ENCODE peak calls at places on chromosome X, in five cellular contexts. L, B, N, H and G are unnamed samples.

GRCh38 chrX:17376381-17377046 is 1.5 kb downstream of the NHS start:
- DNase-seq in L (no peak), B (no peak), N (no peak), H (peak; percentile 46), G (no peak)

GRCh38 chrX:18377802-18378201 is 23.3 kb upstream of the SCML2 start:
- DNase-seq in L (peak; percentile 11), B (peak; percentile 24), N (peak; percentile 46), H (peak; percentile 45), G (no peak)

GRCh38 chrX:54386314-54386713 is 28.5 kb upstream of the WNK3 start:
- DNase-seq in L (no peak), B (no peak), N (no peak), H (no peak), G (no peak)

GRCh38 chrX:116318672-116319071 is 117.7 kb upstream of the SLC6A14 start:
- DNase-seq in L (no peak), B (no peak), N (no peak), H (no peak), G (no peak)

GRCh38 chrX:73266766-73267165 is 52.1 kb upstream of the NAP1L2 start:
- DNase-seq in L (no peak), B (no peak), N (no peak), H (no peak), G (no peak)

GRCh38 chrX:129663171-129663570 is 8.4 kb upstream of the APLN start:
- DNase-seq in L (no peak), B (no peak), N (no peak), H (no peak), G (no peak)

GRCh38 chrX:69285881-69286545 is 120.8 kb upstream of the PJA1 start:
- DNase-seq in L (no peak), B (peak; percentile 81), N (peak; percentile 87), H (peak; percentile 81), G (no peak)

GRCh38 chrX:9917861-9918260 is 49.3 kb upstream of the CLDN34 start:
- DNase-seq in L (no peak), B (no peak), N (no peak), H (no peak), G (no peak)

GRCh38 chrX:34764842-34765241 is 107.8 kb upstream of the TMEM47 start:
- DNase-seq in L (no peak), B (no peak), N (no peak), H (no peak), G (no peak)

GRCh38 chrX:31508338-31508737 is 436.5 kb upstream of the FTHL17 start:
- DNase-seq in L (peak; percentile 8), B (no peak), N (peak; percentile 26), H (no peak), G (no peak)

GRCh38 chrX:9759340-9759739 is 6.3 kb downstream of the GPR143 start:
- DNase-seq in L (no peak), B (no peak), N (no peak), H (no peak), G (no peak)

GRCh38 chrX:68684919-68685304 is 37.4 kb downstream of the STARD8 start:
- DNase-seq in L (no peak), B (no peak), N (no peak), H (no peak), G (no peak)

GRCh38 chrX:79524642-79525041 is 157.5 kb upstream of the ITM2A start:
- DNase-seq in L (no peak), B (no peak), N (no peak), H (no peak), G (no peak)

GRCh38 chrX:7270018-7270417 is 122.1 kb upstream of the PUDP start:
- DNase-seq in L (no peak), B (no peak), N (no peak), H (no peak), G (no peak)

GRCh38 chrX:72107841-72108590 is 23.7 kb downstream of the RTL5 start:
- DNase-seq in L (no peak), B (no peak), N (no peak), H (no peak), G (no peak)

GRCh38 chrX:11193035-11193469 is 81.9 kb downstream of the HCCS start:
- DNase-seq in L (no peak), B (no peak), N (no peak), H (no peak), G (no peak)

GRCh38 chrX:69028006-69028760 is 137.1 kb downstream of the PJA1 start:
- DNase-seq in L (no peak), B (no peak), N (no peak), H (peak; percentile 7), G (peak; percentile 32)

GRCh38 chrX:9858080-9858479 is 71.9 kb downstream of the SHROOM2 start:
- DNase-seq in L (no peak), B (no peak), N (no peak), H (no peak), G (no peak)

GRCh38 chrX:133307637-133308485 is 89.7 kb upstream of the TFDP3 start:
- DNase-seq in L (no peak), B (no peak), N (no peak), H (no peak), G (no peak)

GRCh38 chrX:17098516-17099247 is 152.2 kb downstream of the REPS2 start:
- DNase-seq in L (no peak), B (no peak), N (no peak), H (no peak), G (peak; percentile 24)

DNA sequence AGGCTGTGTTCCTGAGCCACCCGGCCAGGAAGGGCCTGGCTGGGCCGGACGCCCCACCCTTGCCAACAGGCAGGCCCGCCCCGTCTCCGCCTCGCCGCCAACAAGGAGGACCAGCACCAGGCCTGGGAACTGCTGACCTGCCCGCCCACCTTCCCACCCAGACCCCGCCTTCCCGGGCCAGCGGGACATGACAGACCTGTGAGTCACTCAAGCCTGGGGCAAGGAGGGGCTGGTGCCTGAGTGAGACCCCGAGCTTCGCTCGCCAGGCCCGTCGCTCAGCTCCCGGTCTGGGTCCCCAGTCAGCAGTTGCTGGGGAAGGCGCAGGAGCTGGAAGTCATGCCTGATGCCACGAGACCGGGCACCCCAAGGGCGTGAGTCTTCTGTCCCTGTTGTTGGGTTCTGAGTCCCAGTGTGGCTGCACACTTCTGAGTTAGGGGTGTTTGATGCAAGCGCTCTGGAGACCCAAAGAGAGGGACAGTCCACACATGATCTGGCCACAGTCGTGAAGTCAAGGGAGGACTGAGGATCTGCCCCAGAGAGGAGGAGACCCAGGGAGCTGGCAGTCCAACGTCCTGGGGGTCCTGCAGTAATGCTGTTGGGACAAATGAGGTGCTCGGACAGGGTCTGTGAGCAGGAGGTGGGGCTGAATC is at the start of gene DNASE1L1:
- DNase-seq in L (peak; percentile 83), B (peak; percentile 80), N (no peak), H (peak; percentile 87), G (no peak)
- TF ChIP-seq TAF1 in L (peak; percentile 46), B (no peak), N (no peak), H (no peak), G (no peak)

GRCh38 chrX:118534716-118535493 is 39.3 kb downstream of the DOCK11 start:
- DNase-seq in L (no peak), B (no peak), N (no peak), H (no peak), G (no peak)

GRCh38 chrX:118540342-118540741 is 44.7 kb downstream of the DOCK11 start:
- DNase-seq in L (no peak), B (no peak), N (no peak), H (no peak), G (no peak)

GRCh38 chrX:118541482-118541881 is 45.9 kb downstream of the DOCK11 start:
- DNase-seq in L (no peak), B (no peak), N (no peak), H (no peak), G (no peak)

GRCh38 chrX:118536204-118536603 is 40.6 kb downstream of the DOCK11 start:
- DNase-seq in L (no peak), B (no peak), N (no peak), H (no peak), G (peak; percentile 31)

DNA sequence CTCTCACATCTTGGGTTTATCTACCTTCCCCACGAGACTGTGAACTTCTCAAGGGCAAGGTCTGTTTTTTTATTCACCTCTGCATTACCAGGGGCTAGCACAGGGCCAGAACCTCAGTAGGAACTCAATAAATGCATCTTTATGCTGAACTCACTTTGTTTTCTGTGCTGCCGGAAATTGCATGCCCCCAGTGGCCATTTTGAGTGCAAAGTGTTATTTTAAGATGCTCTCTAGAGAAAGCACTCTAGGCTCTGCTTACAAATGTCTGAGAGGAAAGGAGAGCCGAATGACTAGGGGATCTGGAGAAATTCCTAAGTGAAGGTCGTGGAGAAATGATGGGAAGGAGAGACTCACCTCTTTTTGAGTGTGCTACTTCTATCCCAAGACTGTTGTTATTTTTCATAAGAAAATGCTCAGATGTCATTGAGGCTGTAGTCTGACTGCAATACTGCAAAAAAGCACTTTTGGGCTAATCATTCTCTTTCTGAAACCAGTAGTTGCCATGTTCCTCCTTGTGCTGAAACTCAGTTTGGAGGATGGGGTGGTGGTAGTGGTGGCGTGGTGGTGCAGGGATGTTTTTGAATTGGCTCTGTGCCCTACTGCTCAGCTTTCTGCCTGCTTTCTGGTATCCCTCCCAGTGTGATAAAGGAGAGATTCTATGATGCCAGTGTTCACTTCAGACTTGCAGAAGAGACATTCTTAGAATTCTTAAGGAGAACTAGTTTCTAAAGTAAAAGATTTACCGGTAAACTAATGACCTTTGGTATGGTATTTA is 41.3 kb downstream of the DOCK11 start:
- DNase-seq in L (no peak), B (peak; percentile 21), N (peak; percentile 18), H (no peak), G (peak; percentile 33)
- H3K4me3 ChIP-seq in L (no peak overlapping the region), B (no peak overlapping the region), N (peak overlapping the region; percentile 16), H (no peak overlapping the region), G (peak overlapping the region; percentile 31)

DNA sequence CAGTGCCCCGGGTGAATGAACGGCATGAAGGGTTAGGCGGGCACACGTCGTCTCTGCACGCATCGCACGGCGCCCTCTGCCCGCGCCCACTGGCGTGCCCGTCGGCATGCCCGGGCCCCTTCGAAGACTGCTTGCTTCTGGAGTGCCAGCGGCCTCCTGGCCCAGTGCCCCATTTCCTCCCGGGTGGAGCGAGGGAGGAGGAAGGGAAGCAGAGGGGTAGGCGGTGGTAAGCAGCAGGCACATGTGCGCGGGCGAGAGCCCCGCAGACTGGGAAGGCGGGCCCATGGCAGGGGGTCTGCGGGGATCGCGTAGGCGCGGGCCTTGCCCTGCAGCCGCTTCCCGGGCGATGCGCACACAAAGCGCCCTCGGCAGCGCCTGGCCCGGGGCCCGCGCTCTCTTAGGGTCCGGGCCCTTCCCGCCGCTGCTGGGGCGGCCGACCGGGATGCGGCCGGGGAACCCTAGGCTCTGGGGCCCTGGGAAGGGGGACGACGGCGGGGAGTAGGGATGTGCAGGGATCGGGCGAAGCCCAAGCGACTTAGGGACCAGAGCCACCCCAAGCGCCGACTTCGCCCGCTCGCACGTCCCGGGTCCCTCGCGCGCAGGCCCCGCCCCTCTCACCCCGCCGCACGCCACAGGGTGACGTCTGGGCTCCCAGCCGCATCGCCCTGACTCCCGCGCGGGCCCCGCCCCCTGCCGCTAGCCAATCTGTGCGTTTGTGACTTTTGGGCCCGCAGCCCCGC is 866 bp upstream of the EMD start:
- DNase-seq in L (no peak), B (peak; percentile 69), N (peak; percentile 85), H (no peak), G (no peak)
- TF ChIP-seq TAF1 in L (no peak), B (peak; percentile 32), N (peak; percentile 49), H (peak; percentile 65), G (peak; percentile 26)

GRCh38 chrX:45761920-45762319 is 561.2 kb upstream of the DIPK2B start:
- DNase-seq in L (no peak), B (no peak), N (no peak), H (no peak), G (no peak)

GRCh38 chrX:45765281-45765680 is 564.6 kb upstream of the DIPK2B start:
- DNase-seq in L (no peak), B (no peak), N (no peak), H (no peak), G (no peak)

GRCh38 chrX:45760187-45760742 is 559.6 kb upstream of the DIPK2B start:
- DNase-seq in L (no peak), B (no peak), N (no peak), H (no peak), G (no peak)

GRCh38 chrX:45765726-45766125 is 565.0 kb upstream of the DIPK2B start:
- DNase-seq in L (no peak), B (no peak), N (no peak), H (no peak), G (no peak)

GRCh38 chrX:45762699-45763647 is 562.3 kb upstream of the DIPK2B start:
- DNase-seq in L (no peak), B (no peak), N (no peak), H (no peak), G (peak; percentile 45)
- H3K4me3 ChIP-seq in L (no peak overlapping the region), B (no peak overlapping the region), N (peak overlapping the region; percentile 69), H (no peak overlapping the region), G (no peak overlapping the region)